ENCODE peak calls at places on chromosomes 3 and 15, in eight cellular contexts. S, G, Q, T, N, Y, K and H are unnamed samples.

GRCh38 chr15:26773485-26773877 is 615 bp upstream of the GABRB3 start:
- DNase-seq in Q (no peak), G (no peak), N (no peak), K (no peak), S (no peak), T (no peak), Y (no peak), H (no peak)

GRCh38 chr3:185021326-185021725 is 131.5 kb downstream of the C3orf70 start:
- DNase-seq in K (peak; percentile 4), N (peak; percentile 1), S (peak; percentile 42), G (no peak), Y (no peak), Q (no peak), T (peak; percentile 3), H (no peak)

GRCh38 chr3:31226331-31226730 is 306.4 kb upstream of the STT3B start:
- DNase-seq in T (no peak), Q (no peak), Y (peak; percentile 48), N (no peak), G (no peak), K (no peak), S (no peak), H (no peak)

GRCh38 chr3:94187697-94188096 is 124.8 kb downstream of the NSUN3 start:
- DNase-seq in Y (no peak), G (no peak), K (peak; percentile 18), S (no peak), Q (no peak), T (no peak), N (no peak), H (no peak)

GRCh38 chr3:187072582-187072981 is 66.7 kb downstream of the RPL39L start:
- DNase-seq in Y (no peak), G (no peak), N (no peak), S (no peak), Q (no peak), K (no peak), T (no peak), H (no peak)

GRCh38 chr3:155248531-155249187 is 44.8 kb downstream of the STRIT1 start:
- DNase-seq in S (no peak), T (no peak), N (no peak), K (no peak), Q (no peak), Y (no peak), G (no peak), H (no peak)

GRCh38 chr15:81087121-81087520 is 46.9 kb upstream of the CFAP161 start:
- DNase-seq in Y (no peak), Q (no peak), T (no peak), K (no peak), G (no peak), S (peak; percentile 84), N (no peak), H (peak; percentile 69)

GRCh38 chr15:65400760-65401606 is 21.8 kb downstream of the IGDCC4 start:
- DNase-seq in G (peak; percentile 71), S (peak; percentile 55), Y (peak; percentile 43), K (peak; percentile 70), N (peak; percentile 68), T (peak; percentile 73), Q (peak; percentile 86), H (peak; percentile 79)

GRCh38 chr3:113264249-113264648 is 52.9 kb downstream of the BOC start:
- DNase-seq in T (no peak), S (no peak), K (no peak), Y (no peak), Q (no peak), G (peak; percentile 37), N (no peak), H (no peak)

GRCh38 chr3:116951610-116952009 is 242.0 kb downstream of the TUSC7 start:
- DNase-seq in Q (no peak), N (no peak), T (no peak), S (no peak), K (no peak), G (no peak), Y (no peak), H (no peak)

GRCh38 chr15:45703670-45704328 is 69.0 kb downstream of the SQOR start:
- DNase-seq in Q (no peak), K (no peak), N (no peak), T (no peak), Y (no peak), S (no peak), G (no peak), H (no peak)

GRCh38 chr3:144114767-144115166 is 143.1 kb downstream of the DIPK2A start:
- DNase-seq in Q (no peak), N (peak; percentile 7), Y (no peak), T (no peak), K (no peak), G (no peak), S (no peak), H (peak; percentile 4)

GRCh38 chr3:151226088-151226563 is 23.1 kb upstream of the GPR171 start:
- DNase-seq in N (peak; percentile 88), Y (no peak), S (peak; percentile 64), Q (no peak), G (no peak), K (peak; percentile 64), T (peak; percentile 86), H (peak; percentile 94)

GRCh38 chr15:31974855-31975421 is 55.4 kb upstream of the CHRNA7 start:
- DNase-seq in N (peak; percentile 10), K (peak; percentile 19), S (peak; percentile 6), Q (no peak), Y (peak; percentile 26), G (peak; percentile 22), T (peak; percentile 26), H (peak; percentile 11)

GRCh38 chr3:100374521-100374920 is 26.4 kb downstream of the TOMM70 start:
- DNase-seq in N (no peak), K (no peak), Q (no peak), G (no peak), T (no peak), S (no peak), Y (no peak), H (no peak)

GRCh38 chr15:73914145-73914544 is 12.1 kb upstream of the LOXL1 start:
- DNase-seq in S (no peak), T (no peak), Q (no peak), N (no peak), G (no peak), Y (no peak), K (no peak), H (no peak)